ENCODE peak calls at places on chromosomes 16 and 17, in eight cellular contexts. R is NAMALWA, P is AML-193, B is NCI-H2171, Q is Kasumi-1, I is fibroblast of the conjunctiva, U is GM18507, H is posterior cingulate gyrus. G is an unnamed sample.

GRCh38 chr16:72877374-72878028 is 170.4 kb downstream of the ZFHX3 start:
- DNase-seq in R (no peak), P (no peak), B (no peak), Q (peak; percentile 27), I (peak; percentile 48), U (no peak), H (no peak), G (no peak)

GRCh38 chr16:11114366-11115164 is 141.4 kb downstream of the SOCS1 start:
- DNase-seq in R (no peak), P (peak; percentile 89), B (no peak), Q (peak; percentile 56), I (no peak), U (no peak), H (no peak), G (no peak)

GRCh38 chr17:18182190-18182977 is 1.2 kb upstream of the ALKBH5 start:
- DNase-seq in R (no peak), P (no peak), B (no peak), Q (peak; percentile 20), I (no peak), U (no peak), H (no peak), G (no peak)

GRCh38 chr16:381788-382717 is at the start of gene PGAP6:
- DNase-seq in R (peak; percentile 70), P (peak; percentile 21), B (peak; percentile 68), Q (peak; percentile 6), I (no peak), U (peak; percentile 86), H (peak; percentile 95), G (peak; percentile 95)

GRCh38 chr16:73505178-73505968 is 457.4 kb upstream of the ZFHX3 start:
- DNase-seq in R (no peak), P (no peak), B (no peak), Q (no peak), I (no peak), U (no peak), H (no peak), G (no peak)

GRCh38 chr16:66601471-66601870 is 3.0 kb upstream of the CMTM3 start:
- DNase-seq in R (no peak), P (no peak), B (no peak), Q (no peak), I (no peak), U (no peak), H (no peak), G (no peak)

GRCh38 chr17:20154601-20155000 is 145.4 kb downstream of the SPECC1 start:
- DNase-seq in R (no peak), P (no peak), B (no peak), Q (no peak), I (no peak), U (no peak), H (no peak), G (no peak)

GRCh38 chr17:30995347-30995746 is 24.5 kb downstream of the RNF135 start:
- DNase-seq in R (no peak), P (no peak), B (no peak), Q (no peak), I (no peak), U (no peak), H (no peak), G (no peak)

GRCh38 chr17:4357671-4358070 is 8.8 kb downstream of the UBE2G1 start:
- DNase-seq in R (no peak), P (no peak), B (no peak), Q (no peak), I (no peak), U (no peak), H (no peak), G (no peak)

GRCh38 chr17:68783861-68784260 is 171.3 kb downstream of the ABCA8 start:
- DNase-seq in R (no peak), P (no peak), B (no peak), Q (no peak), I (no peak), U (no peak), H (no peak), G (no peak)

GRCh38 chr17:7636192-7636591 is 6.3 kb downstream of the SHBG start:
- DNase-seq in R (no peak), P (no peak), B (no peak), Q (no peak), I (no peak), U (no peak), H (no peak), G (no peak)

GRCh38 chr16:57140866-57141668 is 44.8 kb downstream of the PSME3IP1 start:
- DNase-seq in R (no peak), P (no peak), B (no peak), Q (no peak), I (no peak), U (no peak), H (peak; percentile 78), G (no peak)

GRCh38 chr17:38341035-38341721 is 2.6 kb downstream of the GPR179 start:
- DNase-seq in R (no peak), P (no peak), B (peak; percentile 50), Q (peak; percentile 9), I (no peak), U (no peak), H (peak; percentile 98), G (no peak)

GRCh38 chr16:76787394-76787793 is 403.6 kb upstream of the MON1B start:
- DNase-seq in R (no peak), P (no peak), B (no peak), Q (no peak), I (no peak), U (no peak), H (no peak), G (no peak)

GRCh38 chr17:76523084-76524037 is 14.1 kb downstream of the CYGB start:
- DNase-seq in R (peak; percentile 81), P (peak; percentile 66), B (peak; percentile 57), Q (peak; percentile 68), I (no peak), U (peak; percentile 65), H (peak; percentile 96), G (peak; percentile 83)

GRCh38 chr16:23334421-23334853 is 32.3 kb downstream of the SCNN1B start:
- DNase-seq in R (peak; percentile 71), P (no peak), B (no peak), Q (no peak), I (no peak), U (peak; percentile 17), H (peak; percentile 54), G (no peak)

GRCh38 chr16:67396159-67396774 is 3.0 kb upstream of the TPPP3 start:
- DNase-seq in R (no peak), P (no peak), B (peak; percentile 97), Q (no peak), I (peak; percentile 68), U (no peak), H (peak; percentile 93), G (no peak)

GRCh38 chr17:29150191-29150590 is 30.0 kb downstream of the MYO18A start:
- DNase-seq in R (peak; percentile 33), P (peak; percentile 66), B (no peak), Q (no peak), I (no peak), U (no peak), H (peak; percentile 83), G (no peak)

GRCh38 chr16:54503011-54503410 is 216.4 kb upstream of the IRX3 start:
- DNase-seq in R (no peak), P (no peak), B (peak; percentile 27), Q (no peak), I (no peak), U (no peak), H (no peak), G (no peak)

GRCh38 chr17:31580331-31581021 is 189.0 kb downstream of the RAB11FIP4 start:
- DNase-seq in R (no peak), P (peak; percentile 73), B (no peak), Q (no peak), I (no peak), U (no peak), H (peak; percentile 87), G (no peak)

GRCh38 chr17:6640536-6641373 is at the start of the genes KIAA0753 and TXNDC17:
- DNase-seq in R (peak; percentile 83), P (peak; percentile 31), B (peak; percentile 79), Q (peak; percentile 70), I (peak; percentile 74), U (peak; percentile 86), H (peak; percentile 98), G (peak; percentile 76)

GRCh38 chr17:71486171-71486740 is 634.6 kb upstream of the SOX9 start:
- DNase-seq in R (no peak), P (no peak), B (no peak), Q (no peak), I (no peak), U (no peak), H (no peak), G (no peak)

GRCh38 chr16:1331712-1332617 is 1.5 kb upstream of the BAIAP3 start:
- DNase-seq in R (peak; percentile 98), P (peak; percentile 25), B (no peak), Q (no peak), I (peak; percentile 16), U (peak; percentile 71), H (peak; percentile 93), G (peak; percentile 92)

GRCh38 chr17:76273923-76274558 is 8.9 kb downstream of the UBALD2 start:
- DNase-seq in R (peak; percentile 35), P (no peak), B (no peak), Q (no peak), I (no peak), U (no peak), H (no peak), G (no peak)

GRCh38 chr17:30372755-30373154 is 6.0 kb upstream of the CPD start:
- DNase-seq in R (peak; percentile 17), P (no peak), B (no peak), Q (no peak), I (no peak), U (no peak), H (no peak), G (no peak)

GRCh38 chr16:65121870-65122723 is at the start of gene CDH11:
- DNase-seq in R (no peak), P (no peak), B (no peak), Q (no peak), I (peak; percentile 78), U (no peak), H (peak; percentile 93), G (no peak)